ENCODE peak calls at places on chromosome 10, in seven cellular contexts. W is HFF-Myc, D is HFFc6, A is ovary, F is neural progenitor cell, M is cardiac muscle cell, T is NB4. B is an unnamed sample.

GRCh38 chr10:132309879-132310591 is 2.3 kb upstream of the STK32C start:
- DNase-seq in W (no peak), D (no peak), A (no peak), F (no peak), M (no peak), T (no peak), B (no peak)

GRCh38 chr10:89389254-89389653 is 3.2 kb upstream of the IFIT1 start:
- DNase-seq in W (no peak), D (peak; percentile 35), A (no peak), F (peak; percentile 11), M (no peak), T (peak; percentile 51), B (no peak)

GRCh38 chr10:5665380-5666323 is 743 bp downstream of the ASB13 start:
- DNase-seq in W (no peak), D (peak; percentile 35), A (peak; percentile 57), F (peak; percentile 49), M (peak; percentile 12), T (peak; percentile 61), B (no peak)

GRCh38 chr10:27771231-27771630 is 25.6 kb upstream of the MKX start:
- DNase-seq in W (no peak), D (no peak), A (no peak), F (no peak), M (no peak), T (peak; percentile 18), B (no peak)

GRCh38 chr10:58304099-58304633 is 30.6 kb upstream of the UBE2D1 start:
- DNase-seq in W (no peak), D (no peak), A (no peak), F (no peak), M (no peak), T (no peak), B (no peak)

GRCh38 chr10:31645786-31646185 is 282.8 kb downstream of the ARHGAP12 start:
- DNase-seq in W (no peak), D (no peak), A (no peak), F (no peak), M (no peak), T (no peak), B (no peak)

GRCh38 chr10:132538790-132539421 is 1.3 kb downstream of the INPP5A start:
- DNase-seq in W (no peak), D (no peak), A (peak; percentile 30), F (no peak), M (no peak), T (peak; percentile 52), B (no peak)

GRCh38 chr10:8946451-8946850 is 892.0 kb downstream of the GATA3 start:
- DNase-seq in W (no peak), D (no peak), A (no peak), F (no peak), M (no peak), T (no peak), B (no peak)

GRCh38 chr10:68781613-68782574 is 45.4 kb upstream of the STOX1 start:
- DNase-seq in W (no peak), D (no peak), A (no peak), F (no peak), M (no peak), T (peak; percentile 43), B (no peak)

GRCh38 chr10:44756235-44756634 is 154.9 kb upstream of the TMEM72 start:
- DNase-seq in W (no peak), D (peak; percentile 61), A (no peak), F (no peak), M (no peak), T (no peak), B (no peak)

GRCh38 chr10:62182595-62182994 is 86.0 kb downstream of the RTKN2 start:
- DNase-seq in W (no peak), D (no peak), A (no peak), F (no peak), M (no peak), T (no peak), B (no peak)

GRCh38 chr10:47189802-47190201 is 110.2 kb upstream of the GDF10 start:
- DNase-seq in W (no peak), D (no peak), A (no peak), F (no peak), M (no peak), T (no peak), B (no peak)

GRCh38 chr10:101397140-101397539 is 43.2 kb downstream of the BTRC start:
- DNase-seq in W (peak; percentile 66), D (peak; percentile 77), A (peak; percentile 53), F (peak; percentile 77), M (peak; percentile 13), T (peak; percentile 22), B (peak; percentile 37)

GRCh38 chr10:125148021-125148439 is 12.3 kb downstream of the CTBP2 start:
- DNase-seq in W (no peak), D (no peak), A (peak; percentile 66), F (no peak), M (peak; percentile 54), T (peak; percentile 89), B (no peak)

GRCh38 chr10:96073722-96074121 is 30.3 kb downstream of the CCNJ start:
- DNase-seq in W (peak; percentile 55), D (peak; percentile 61), A (no peak), F (no peak), M (no peak), T (peak; percentile 88), B (no peak)

GRCh38 chr10:73850863-73851461 is 23.4 kb downstream of the CAMK2G start:
- DNase-seq in W (peak; percentile 59), D (peak; percentile 68), A (peak; percentile 75), F (no peak), M (peak; percentile 66), T (peak; percentile 59), B (no peak)

GRCh38 chr10:93475871-93476270 is 6.3 kb downstream of the MYOF start:
- DNase-seq in W (no peak), D (peak; percentile 87), A (no peak), F (no peak), M (no peak), T (no peak), B (no peak)

GRCh38 chr10:92593553-92594046 is 670 bp downstream of the KIF11 start:
- DNase-seq in W (no peak), D (no peak), A (no peak), F (no peak), M (no peak), T (peak; percentile 45), B (no peak)

GRCh38 chr10:27911645-27912044 is 87.2 kb downstream of the ODAD2 start:
- DNase-seq in W (no peak), D (no peak), A (no peak), F (peak; percentile 51), M (peak; percentile 8), T (no peak), B (no peak)

GRCh38 chr10:104766341-104766740 is 125.3 kb downstream of the SORCS3 start:
- DNase-seq in W (peak; percentile 0), D (no peak), A (no peak), F (no peak), M (no peak), T (no peak), B (no peak)

GRCh38 chr10:121804460-121804859 is 123.4 kb downstream of the ATE1 start:
- DNase-seq in W (no peak), D (peak; percentile 40), A (no peak), F (no peak), M (no peak), T (no peak), B (no peak)

GRCh38 chr10:68811367-68812009 is 15.8 kb upstream of the STOX1 start:
- DNase-seq in W (no peak), D (no peak), A (no peak), F (no peak), M (no peak), T (no peak), B (no peak)

GRCh38 chr10:3852147-3852904 is 67.3 kb upstream of the KLF6 start:
- DNase-seq in W (peak; percentile 91), D (peak; percentile 98), A (peak; percentile 83), F (no peak), M (no peak), T (peak; percentile 58), B (no peak)

GRCh38 chr10:112519129-112519761 is 72.2 kb downstream of the VTI1A start:
- DNase-seq in W (no peak), D (no peak), A (no peak), F (no peak), M (no peak), T (no peak), B (no peak)

GRCh38 chr10:1624240-1624639 is 113.1 kb downstream of the ADARB2 start:
- DNase-seq in W (no peak), D (no peak), A (no peak), F (no peak), M (no peak), T (no peak), B (no peak)

GRCh38 chr10:47048533-47048905 is 137.3 kb downstream of the PTPN20 start:
- DNase-seq in W (no peak), D (no peak), A (no peak), F (peak; percentile 39), M (no peak), T (peak; percentile 53), B (no peak)

DNA sequence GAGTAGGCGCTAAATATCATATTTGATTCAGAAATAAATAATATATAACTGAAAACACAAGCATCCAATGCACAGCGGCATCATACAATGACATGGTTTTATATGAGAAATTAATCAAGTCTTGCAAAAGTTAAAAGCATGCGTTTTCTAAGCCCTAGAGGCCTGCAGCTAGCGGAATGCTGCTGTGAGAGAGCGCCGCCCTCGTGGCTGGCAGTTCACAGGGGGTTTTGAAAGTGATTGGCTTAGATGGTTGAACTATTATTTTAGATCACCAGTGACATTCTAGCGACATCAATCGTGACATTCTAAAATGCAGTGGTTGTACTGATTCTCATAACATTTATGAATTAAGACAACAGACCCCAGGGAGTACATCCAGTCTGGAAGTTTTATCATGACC is 235.2 kb upstream of the MGMT start:
- DNase-seq in W (no peak), D (no peak), A (no peak), F (no peak), M (no peak), T (no peak), B (no peak)
- TF ChIP-seq CTCF in W (no peak), D (peak; percentile 13), A (no peak), F (no peak), M (no peak), T (peak; percentile 9), B (no peak)

GRCh38 chr10:119630300-119630699 is 20.9 kb upstream of the BAG3 start:
- DNase-seq in W (no peak), D (no peak), A (no peak), F (no peak), M (no peak), T (no peak), B (no peak)

GRCh38 chr10:119620771-119621384 is 24.1 kb upstream of the TIAL1 start:
- DNase-seq in W (no peak), D (no peak), A (no peak), F (no peak), M (no peak), T (no peak), B (peak; percentile 25)

GRCh38 chr10:119620241-119620753 is 23.5 kb upstream of the TIAL1 start:
- DNase-seq in W (no peak), D (peak; percentile 46), A (no peak), F (no peak), M (no peak), T (peak; percentile 64), B (no peak)

GRCh38 chr10:119625570-119626280 is 25.5 kb upstream of the BAG3 start:
- DNase-seq in W (no peak), D (no peak), A (no peak), F (no peak), M (no peak), T (peak; percentile 36), B (no peak)
- TF ChIP-seq CTCF in W (no peak), D (no peak), A (no peak), F (no peak), M (no peak), T (no peak), B (no peak)

GRCh38 chr10:14200645-14201534 is 129.8 kb downstream of the FRMD4A start:
- DNase-seq in W (no peak), D (no peak), A (no peak), F (peak; percentile 55), M (no peak), T (peak; percentile 21), B (peak; percentile 44)
- TF ChIP-seq CTCF in W (peak; percentile 56), D (peak; percentile 44), A (no peak), F (peak; percentile 63), M (peak; percentile 41), T (peak; percentile 27), B (peak; percentile 61)

GRCh38 chr10:79345241-79346011 is 1.8 kb upstream of the PPIF start:
- DNase-seq in W (no peak), D (no peak), A (peak; percentile 18), F (no peak), M (peak; percentile 18), T (peak; percentile 76), B (no peak)
- TF ChIP-seq CTCF in W (no peak), D (no peak), A (no peak), F (no peak), M (no peak), T (no peak), B (no peak)